ENCODE peak calls at places on chromosomes 16 and 17, in four cellular contexts. H is mucosa of gallbladder, J is dorsolateral prefrontal cortex, T is HuH-7.5. U is an unnamed sample.

GRCh38 chr16:72850021-72850420 is 197.9 kb downstream of the ZFHX3 start:
- DNase-seq in H (no peak), J (no peak), T (no peak), U (no peak)

GRCh38 chr16:85173981-85174751 is 61.9 kb upstream of the CIBAR2 start:
- DNase-seq in H (no peak), J (no peak), T (no peak), U (no peak)

GRCh38 chr17:74833501-74834361 is 26.0 kb downstream of the GRIN2C start:
- DNase-seq in H (peak), J (no peak), T (no peak), U (no peak)

GRCh38 chr16:31501226-31501965 is 6.8 kb downstream of the RUSF1 start:
- DNase-seq in H (no peak), J (no peak), T (no peak), U (no peak)

GRCh38 chr16:17302620-17303019 is 168.1 kb downstream of the XYLT1 start:
- DNase-seq in H (no peak), J (no peak), T (no peak), U (no peak)

GRCh38 chr16:49336581-49336980 is 37.0 kb upstream of the C16orf78 start:
- DNase-seq in H (no peak), J (no peak), T (no peak), U (no peak)

GRCh38 chr16:46632778-46633733 is 11.9 kb upstream of the SHCBP1 start:
- DNase-seq in H (no peak), J (no peak), T (no peak), U (no peak)

GRCh38 chr17:1259910-1260389 is 10.3 kb upstream of the BHLHA9 start:
- DNase-seq in H (no peak), J (no peak), T (no peak), U (no peak)

GRCh38 chr17:38750312-38751121 is 2.0 kb upstream of the PSMB3 start:
- DNase-seq in H (no peak), J (no peak), T (no peak), U (no peak)

GRCh38 chr17:33291248-33292183 is 1.6 kb downstream of the ASIC2 start:
- DNase-seq in H (peak), J (no peak), T (no peak), U (no peak)

GRCh38 chr17:63699638-63700527 is at the start of gene LIMD2:
- DNase-seq in H (peak), J (no peak), T (peak), U (no peak)

GRCh38 chr17:75778861-75779249 is 5.8 kb upstream of the UNK start:
- DNase-seq in H (no peak), J (no peak), T (no peak), U (no peak)

GRCh38 chr17:52681486-52681885 is 523.0 kb upstream of the CA10 start:
- DNase-seq in H (no peak), J (no peak), T (no peak), U (no peak)

GRCh38 chr16:88854306-88855111 is 2.2 kb downstream of the GALNS start:
- DNase-seq in H (no peak), J (no peak), T (no peak), U (no peak)